ENCODE peak calls at places on chromosomes 12 and 14, in five cellular contexts. X is IMR-90, O is fibroblast of lung, C is neural progenitor cell, I is thoracic aorta. W is an unnamed sample.

GRCh38 chr14:101836131-101836530 is 74.6 kb downstream of the PPP2R5C start:
- DNase-seq in X (peak; percentile 43), O (peak; percentile 54), C (no peak), I (no peak), W (no peak)

GRCh38 chr12:131506426-131506825 is 204.5 kb upstream of the SFSWAP start:
- DNase-seq in X (no peak), O (no peak), C (no peak), I (no peak), W (no peak)

GRCh38 chr14:31059152-31059924 is 33.2 kb upstream of the STRN3 start:
- DNase-seq in X (peak; percentile 87), O (peak; percentile 88), C (peak; percentile 37), I (no peak), W (peak; percentile 86)

GRCh38 chr12:65966852-65967593 is 142.7 kb downstream of the HMGA2 start:
- DNase-seq in X (no peak), O (no peak), C (no peak), I (no peak), W (no peak)

GRCh38 chr12:2383276-2384028 is 330.7 kb downstream of the CACNA1C start:
- DNase-seq in X (no peak), O (peak; percentile 20), C (peak; percentile 20), I (no peak), W (no peak)

GRCh38 chr14:58981840-58982239 is 206.6 kb upstream of the DAAM1 start:
- DNase-seq in X (no peak), O (no peak), C (no peak), I (no peak), W (no peak)

GRCh38 chr14:106491851-106492250 is 965.5 kb downstream of the TMEM121 start:
- DNase-seq in X (no peak), O (no peak), C (no peak), I (no peak), W (peak; percentile 39)

GRCh38 chr14:99378782-99379214 is 101.9 kb downstream of the SETD3 start:
- DNase-seq in X (peak; percentile 24), O (peak; percentile 4), C (no peak), I (no peak), W (no peak)

GRCh38 chr12:115638753-115639666 is 638.5 kb downstream of the MED13L start:
- DNase-seq in X (no peak), O (no peak), C (peak; percentile 69), I (no peak), W (no peak)

GRCh38 chr12:49200882-49201594 is 12.2 kb upstream of the TUBA1A start:
- DNase-seq in X (peak; percentile 89), O (peak; percentile 90), C (no peak), I (no peak), W (no peak)

GRCh38 chr14:96797943-96798349 is 764 bp downstream of the VRK1 start:
- DNase-seq in X (no peak), O (no peak), C (no peak), I (no peak), W (peak; percentile 33)

GRCh38 chr12:132766380-132767085 is 4.9 kb upstream of the ANKLE2 start:
- DNase-seq in X (peak; percentile 27), O (peak; percentile 38), C (no peak), I (no peak), W (peak; percentile 32)

GRCh38 chr12:3303410-3304136 is 187.4 kb upstream of the PRMT8 start:
- DNase-seq in X (no peak), O (no peak), C (peak; percentile 66), I (no peak), W (no peak)

DNA sequence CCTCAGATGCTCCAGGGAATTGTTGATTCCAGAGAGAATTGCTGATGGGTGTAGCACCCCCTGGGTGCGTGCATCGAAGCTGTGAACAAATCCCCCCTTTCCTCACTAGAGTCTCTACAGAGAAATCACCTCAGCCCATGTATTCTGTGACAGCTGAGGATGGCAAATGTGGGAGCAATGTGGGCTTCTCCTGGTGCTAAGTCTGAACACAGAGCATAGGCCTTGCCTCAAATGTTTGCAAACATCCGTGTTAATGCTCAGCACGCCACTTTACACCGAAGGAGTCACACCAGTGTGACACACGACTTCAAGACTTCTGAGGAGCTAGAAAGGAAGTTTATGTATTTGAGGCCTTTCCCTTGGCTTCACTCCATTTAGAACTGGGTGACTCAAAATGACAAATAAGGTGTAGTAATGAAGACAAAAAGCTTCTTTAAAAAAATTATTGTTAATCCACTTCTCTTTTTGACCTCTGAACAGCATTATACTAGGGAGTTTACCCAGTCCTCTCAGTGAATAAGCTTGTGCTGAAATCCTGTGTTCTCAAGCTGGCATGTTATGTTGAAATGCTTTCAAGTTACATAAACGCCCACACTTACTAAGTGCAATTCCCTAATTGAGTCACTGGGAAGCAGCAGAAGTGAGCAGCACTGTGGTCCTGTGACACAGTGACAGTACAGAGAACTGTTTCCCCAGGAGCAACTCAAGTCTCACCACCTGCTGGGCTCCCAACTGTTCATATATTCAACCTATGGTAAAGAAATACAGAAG is 92.9 kb downstream of the FAR2 start:
- DNase-seq in X (peak; percentile 80), O (peak; percentile 90), C (peak; percentile 40), I (no peak), W (peak; percentile 90)
- TF ChIP-seq CTCF in X (no peak), O (peak; percentile 19), C (no peak), I (peak; percentile 10), W (peak; percentile 23)

DNA sequence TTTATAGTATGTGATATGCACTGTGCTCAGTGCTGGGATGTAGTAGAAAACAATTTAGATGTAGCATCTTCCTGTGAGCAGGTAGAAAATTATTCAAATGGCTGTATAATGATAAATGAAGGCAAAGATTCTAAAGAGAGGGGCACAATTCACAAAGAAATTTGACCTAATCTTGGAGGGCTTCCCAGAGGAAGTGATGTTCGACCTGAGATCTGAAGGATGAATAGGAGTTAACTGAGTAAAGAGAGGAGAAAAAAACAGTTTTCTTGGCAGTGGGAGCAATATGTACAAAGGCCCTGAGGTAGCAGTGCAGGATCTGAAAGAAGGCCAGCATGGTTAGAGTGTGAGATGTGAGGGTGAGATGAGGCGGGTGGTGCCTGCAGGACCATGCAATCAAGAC is 15.2 kb downstream of the RPH3A start:
- DNase-seq in X (no peak), O (no peak), C (no peak), I (no peak), W (no peak)
- H3K27me3 ChIP-seq in X (no peaks in the 10 kb centered on the region), O (no peaks in the 10 kb centered on the region), C (no peaks in the 10 kb centered on the region), I (no peaks in the 10 kb centered on the region), W (peaks cover 91% of the 10 kb centered on the region)

GRCh38 chr14:105414456-105415371 is 4.9 kb upstream of the MTA1 start:
- DNase-seq in X (peak; percentile 52), O (peak; percentile 63), C (peak; percentile 79), I (peak; percentile 31), W (peak; percentile 76)
- TF ChIP-seq CTCF in X (peak; percentile 71), O (peak; percentile 46), C (peak; percentile 67), I (peak; percentile 83), W (peak; percentile 75)

DNA sequence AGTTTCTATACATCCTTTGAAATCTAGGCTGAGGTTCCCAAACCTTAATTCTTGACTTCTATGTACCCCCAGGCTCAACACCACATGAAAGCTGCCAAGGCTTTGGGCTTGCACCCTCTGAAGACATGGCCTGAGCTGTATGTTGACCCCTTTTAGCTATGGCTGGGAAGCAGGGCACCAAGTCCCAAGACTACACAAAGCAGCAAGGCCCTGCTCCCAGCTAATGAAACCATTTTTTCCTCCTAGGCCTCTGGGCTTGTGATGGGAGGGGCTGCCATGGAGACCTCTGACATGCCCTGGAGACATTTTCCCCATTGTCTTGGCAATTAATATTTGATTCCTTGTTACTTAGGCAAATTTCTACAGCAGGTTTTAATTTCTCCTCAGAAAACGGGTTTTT is 207.0 kb downstream of the ADAMTS20 start:
- DNase-seq in X (no peak), O (no peak), C (no peak), I (no peak), W (no peak)
- H3K27me3 ChIP-seq in X (no peaks in the 10 kb centered on the region), O (no peaks in the 10 kb centered on the region), C (no peaks in the 10 kb centered on the region), I (no peaks in the 10 kb centered on the region), W (no peaks in the 10 kb centered on the region)

GRCh38 chr14:61561144-61561543 is 134.2 kb upstream of the HIF1A start:
- DNase-seq in X (peak; percentile 77), O (peak; percentile 67), C (peak; percentile 11), I (no peak), W (no peak)
- TF ChIP-seq CTCF in X (peak; percentile 35), O (no peak), C (no peak), I (no peak), W (no peak)

GRCh38 chr12:6701078-6701768 is 608 bp upstream of the PIANP start:
- DNase-seq in X (no peak), O (no peak), C (no peak), I (no peak), W (no peak)
- H3K27me3 ChIP-seq in X (peaks cover 3% of the 10 kb centered on the region), O (peaks cover 40% of the 10 kb centered on the region), C (peaks cover 17% of the 10 kb centered on the region), I (no peaks in the 10 kb centered on the region), W (no peaks in the 10 kb centered on the region)

DNA sequence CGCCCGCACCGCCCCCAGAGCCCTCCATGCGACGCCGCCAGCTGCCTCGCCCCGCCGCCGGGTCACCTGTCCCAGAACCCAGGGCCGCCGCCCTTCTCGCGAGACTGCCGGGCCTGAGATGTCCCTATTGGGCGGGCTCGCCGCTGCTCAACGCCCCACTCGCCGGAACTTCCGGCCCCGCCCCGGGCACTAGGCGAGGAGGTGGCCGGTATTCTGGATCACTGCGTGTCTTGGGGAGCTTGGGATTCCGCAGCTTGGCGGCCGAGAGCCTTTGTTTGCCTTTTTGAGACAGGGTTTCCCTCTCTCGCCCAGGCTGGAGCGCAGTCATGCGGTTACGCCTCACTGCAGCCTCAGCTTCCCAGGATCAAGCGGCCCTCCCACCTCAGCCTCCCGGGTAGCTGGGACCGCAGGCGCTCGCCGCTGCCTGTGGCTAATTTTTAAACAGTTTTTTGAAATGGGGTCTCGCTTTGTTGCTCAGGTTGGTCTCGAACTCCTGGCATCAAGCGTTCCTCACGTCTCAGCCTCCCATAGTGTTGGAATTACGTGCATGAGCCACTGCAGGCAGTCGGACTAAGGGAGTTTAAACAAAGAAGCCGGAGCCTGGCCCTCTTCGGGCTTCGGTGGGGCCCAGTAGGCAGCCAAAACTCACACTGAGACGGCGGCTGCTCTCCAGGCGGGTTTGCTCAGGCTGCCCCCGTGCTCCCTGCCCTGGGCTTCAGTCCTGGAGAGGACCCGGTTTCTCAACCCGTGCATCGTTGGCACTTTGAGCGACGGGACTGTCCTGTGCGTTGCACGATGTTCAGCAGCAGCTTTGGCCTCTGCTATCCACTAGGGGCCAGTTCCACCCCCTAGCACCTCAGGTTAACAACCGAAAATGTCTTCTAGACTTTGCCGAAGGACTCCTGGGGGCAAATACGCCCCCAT is at the start of gene SLC15A4:
- DNase-seq in X (peak; percentile 84), O (peak; percentile 89), C (peak; percentile 99), I (peak; percentile 92), W (peak; percentile 97)
- TF ChIP-seq CTCF in X (peak; percentile 2), O (peak; percentile 13), C (peak; percentile 27), I (no peak), W (peak; percentile 33)

GRCh38 chr14:22500525-22500924 is 88.5 kb downstream of the DAD1 start:
- DNase-seq in X (no peak), O (no peak), C (no peak), I (no peak), W (peak; percentile 24)
- H3K27me3 ChIP-seq in X (peaks cover 26% of the 10 kb centered on the region), O (peaks cover 4% of the 10 kb centered on the region), C (no peaks in the 10 kb centered on the region), I (no peaks in the 10 kb centered on the region), W (no peaks in the 10 kb centered on the region)

W was measured in WERI-Rb-1.